ENCODE peak calls at places on chromosomes 3 and 15, in four cellular contexts. One of them, this sample, is unnamed.

GRCh38 chr3:194768586-194768985 is 82.9 kb downstream of the FAM43A start:
- DNase-seq in HCT116: no peak
- DNase-seq in HepG2: no peak
- DNase-seq in K562: no peak
- DNase-seq in this sample: no peak

GRCh38 chr3:24086597-24087369 is 141.7 kb downstream of the NR1D2 start:
- DNase-seq in HCT116: no peak
- DNase-seq in HepG2: peak; percentile 16
- DNase-seq in K562: no peak
- DNase-seq in this sample: no peak

GRCh38 chr3:195421410-195421809 is 21.4 kb downstream of the ACAP2 start:
- DNase-seq in HepG2: no peak
- DNase-seq in K562: no peak
- DNase-seq in HCT116: no peak
- DNase-seq in this sample: no peak

GRCh38 chr3:51975857-51976549 is 1.1 kb downstream of the ABHD14A start:
- DNase-seq in HCT116: no peak
- DNase-seq in HepG2: peak; percentile 50
- DNase-seq in K562: peak; percentile 65
- DNase-seq in this sample: no peak

GRCh38 chr15:40274350-40275274 is 8.3 kb downstream of the ANKRD63 start:
- DNase-seq in HepG2: peak; percentile 60
- DNase-seq in HCT116: peak; percentile 56
- DNase-seq in K562: peak; percentile 84
- DNase-seq in this sample: peak; percentile 80

GRCh38 chr3:14810795-14811661 is 7.7 kb upstream of the FGD5 start:
- DNase-seq in HepG2: no peak
- DNase-seq in HCT116: no peak
- DNase-seq in K562: no peak
- DNase-seq in this sample: no peak

GRCh38 chr3:116135462-116135861 is 309.8 kb downstream of the LSAMP start:
- DNase-seq in K562: no peak
- DNase-seq in HCT116: no peak
- DNase-seq in HepG2: no peak
- DNase-seq in this sample: no peak

GRCh38 chr3:122183893-122184590 is 574 bp downstream of the CASR start:
- DNase-seq in HepG2: no peak
- DNase-seq in K562: no peak
- DNase-seq in HCT116: no peak
- DNase-seq in this sample: no peak

GRCh38 chr3:100777271-100777670 is 68.0 kb downstream of the TFG start:
- DNase-seq in HepG2: no peak
- DNase-seq in K562: no peak
- DNase-seq in HCT116: no peak
- DNase-seq in this sample: no peak

GRCh38 chr3:180538493-180538892 is 63.5 kb upstream of the TTC14 start:
- DNase-seq in HepG2: no peak
- DNase-seq in K562: no peak
- DNase-seq in HCT116: no peak
- DNase-seq in this sample: no peak

GRCh38 chr3:161104561-161105551 is at the start of gene B3GALNT1:
- DNase-seq in HCT116: no peak
- DNase-seq in HepG2: no peak
- DNase-seq in K562: peak; percentile 12
- DNase-seq in this sample: peak; percentile 7

GRCh38 chr3:73086071-73086494 is 24.6 kb downstream of the EBLN2 start:
- DNase-seq in HepG2: peak; percentile 34
- DNase-seq in K562: peak; percentile 46
- DNase-seq in HCT116: peak; percentile 38
- DNase-seq in this sample: no peak

GRCh38 chr3:131033480-131034080 is 6.9 kb downstream of the NEK11 start:
- DNase-seq in HCT116: peak; percentile 41
- DNase-seq in K562: peak; percentile 18
- DNase-seq in HepG2: peak; percentile 43
- DNase-seq in this sample: peak; percentile 50

GRCh38 chr3:183698760-183699159 is 1.2 kb downstream of the YEATS2 start:
- DNase-seq in K562: peak; percentile 27
- DNase-seq in HepG2: no peak
- DNase-seq in HCT116: no peak
- DNase-seq in this sample: no peak

GRCh38 chr3:115187149-115187757 is 40.2 kb upstream of the ZBTB20 start:
- DNase-seq in HCT116: no peak
- DNase-seq in K562: no peak
- DNase-seq in HepG2: no peak
- DNase-seq in this sample: no peak

GRCh38 chr3:11996500-11996899 is 7.7 kb upstream of the SYN2 start:
- DNase-seq in K562: no peak
- DNase-seq in HCT116: no peak
- DNase-seq in HepG2: no peak
- DNase-seq in this sample: no peak

GRCh38 chr3:124491875-124492274 is 238.4 kb upstream of the UMPS start:
- DNase-seq in HepG2: no peak
- DNase-seq in HCT116: no peak
- DNase-seq in K562: no peak
- DNase-seq in this sample: no peak

GRCh38 chr3:124491098-124491497 is 239.2 kb upstream of the UMPS start:
- DNase-seq in HepG2: no peak
- DNase-seq in HCT116: no peak
- DNase-seq in K562: no peak
- DNase-seq in this sample: no peak

GRCh38 chr3:124496066-124496465 is 234.2 kb upstream of the UMPS start:
- DNase-seq in K562: no peak
- DNase-seq in HepG2: no peak
- DNase-seq in HCT116: no peak
- DNase-seq in this sample: no peak

GRCh38 chr3:124489506-124489905 is 240.7 kb upstream of the UMPS start:
- DNase-seq in HCT116: no peak
- DNase-seq in HepG2: no peak
- DNase-seq in K562: no peak
- DNase-seq in this sample: no peak

GRCh38 chr3:124492824-124493223 is 237.4 kb upstream of the UMPS start:
- DNase-seq in HCT116: peak; percentile 54
- DNase-seq in HepG2: peak; percentile 73
- DNase-seq in K562: peak; percentile 53
- DNase-seq in this sample: no peak
- TF ChIP-seq TCF7L2 in HCT116: no peak
- TF ChIP-seq TCF7L2 in HepG2: no peak
- TF ChIP-seq TCF7L2 in K562: no peak
- TF ChIP-seq TCF7L2 in this sample: no peak

GRCh38 chr15:81235781-81236507 is 39.3 kb downstream of the IL16 start:
- DNase-seq in K562: peak; percentile 16
- DNase-seq in HepG2: no peak
- DNase-seq in HCT116: no peak
- DNase-seq in this sample: no peak
- TF ChIP-seq TCF7L2 in K562: no peak
- TF ChIP-seq TCF7L2 in HepG2: no peak
- TF ChIP-seq TCF7L2 in HCT116: no peak
- TF ChIP-seq TCF7L2 in this sample: no peak

GRCh38 chr3:32420138-32420981 is 28.7 kb downstream of the CMTM7 start:
- DNase-seq in HepG2: peak; percentile 89
- DNase-seq in K562: no peak
- DNase-seq in HCT116: peak; percentile 97
- DNase-seq in this sample: no peak
- TF ChIP-seq TCF7L2 in HepG2: no peak
- TF ChIP-seq TCF7L2 in K562: no peak
- TF ChIP-seq TCF7L2 in HCT116: peak; percentile 77
- TF ChIP-seq TCF7L2 in this sample: peak; percentile 65

GRCh38 chr15:39139431-39140059 is 441.3 kb upstream of the THBS1 start:
- DNase-seq in K562: no peak
- DNase-seq in HCT116: no peak
- DNase-seq in HepG2: no peak
- DNase-seq in this sample: no peak

GRCh38 chr15:39144051-39144450 is 436.8 kb upstream of the THBS1 start:
- DNase-seq in HepG2: no peak
- DNase-seq in HCT116: no peak
- DNase-seq in K562: no peak
- DNase-seq in this sample: no peak

GRCh38 chr15:39142500-39142899 is 438.4 kb upstream of the THBS1 start:
- DNase-seq in HepG2: no peak
- DNase-seq in HCT116: no peak
- DNase-seq in K562: no peak
- DNase-seq in this sample: no peak

GRCh38 chr15:39135989-39136388 is 444.9 kb upstream of the THBS1 start:
- DNase-seq in K562: no peak
- DNase-seq in HepG2: no peak
- DNase-seq in HCT116: no peak
- DNase-seq in this sample: no peak

GRCh38 chr15:39140060-39140604 is 440.7 kb upstream of the THBS1 start:
- DNase-seq in K562: peak; percentile 77
- DNase-seq in HepG2: peak; percentile 67
- DNase-seq in HCT116: no peak
- DNase-seq in this sample: no peak
- TF ChIP-seq TCF7L2 in K562: no peak
- TF ChIP-seq TCF7L2 in HepG2: no peak
- TF ChIP-seq TCF7L2 in HCT116: no peak
- TF ChIP-seq TCF7L2 in this sample: no peak

DNA sequence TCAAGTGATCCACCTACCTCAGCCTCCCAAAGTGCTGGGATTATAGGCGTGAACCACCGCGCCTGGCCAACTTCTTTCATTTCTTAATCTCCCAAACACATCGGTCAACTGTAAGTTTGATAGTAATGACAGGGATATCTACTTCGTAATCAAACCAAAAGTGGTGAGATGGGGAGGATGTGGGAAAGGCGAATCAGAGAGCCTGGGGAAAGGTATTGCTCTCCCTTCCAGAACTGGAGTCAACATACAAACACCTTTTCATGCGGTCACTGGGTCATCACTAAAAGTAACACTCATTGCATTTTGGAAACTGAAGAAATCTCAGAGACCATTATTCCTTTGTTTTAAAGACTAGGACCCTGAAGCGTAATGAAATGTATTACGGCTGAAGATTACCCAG is 14.8 kb upstream of the UBE2Q2 start:
- DNase-seq in HCT116: no peak
- DNase-seq in HepG2: no peak
- DNase-seq in K562: no peak
- DNase-seq in this sample: no peak
- TF ChIP-seq TCF7L2 in HCT116: no peak
- TF ChIP-seq TCF7L2 in HepG2: no peak
- TF ChIP-seq TCF7L2 in K562: no peak
- TF ChIP-seq TCF7L2 in this sample: no peak

GRCh38 chr15:63232943-63233342 is 43.5 kb downstream of the RAB8B start:
- DNase-seq in HepG2: no peak
- DNase-seq in K562: no peak
- DNase-seq in HCT116: no peak
- DNase-seq in this sample: no peak
- TF ChIP-seq TCF7L2 in HepG2: no peak
- TF ChIP-seq TCF7L2 in K562: no peak
- TF ChIP-seq TCF7L2 in HCT116: no peak
- TF ChIP-seq TCF7L2 in this sample: no peak

DNA sequence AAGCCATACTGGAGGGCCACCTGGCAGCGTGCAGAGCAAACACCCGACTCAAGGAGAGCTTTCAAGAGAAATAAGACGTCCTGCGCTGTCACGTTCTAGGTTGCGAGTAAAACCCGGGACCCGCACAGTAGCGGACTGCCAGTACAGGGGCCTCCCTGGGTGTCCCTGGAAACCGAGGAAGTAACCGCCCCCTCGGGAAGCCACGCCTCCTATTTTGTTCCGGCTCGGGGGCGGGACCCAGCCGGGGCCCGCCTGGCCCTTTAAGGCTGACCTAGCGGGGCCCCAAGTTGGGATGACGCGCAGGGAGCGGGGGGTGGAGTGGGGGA is 218 bp upstream of the MAPKAPK3 start:
- DNase-seq in HCT116: peak; percentile 84
- DNase-seq in K562: peak; percentile 95
- DNase-seq in HepG2: peak; percentile 83
- DNase-seq in this sample: no peak
- TF ChIP-seq TCF7L2 in HCT116: no peak
- TF ChIP-seq TCF7L2 in K562: no peak
- TF ChIP-seq TCF7L2 in HepG2: no peak
- TF ChIP-seq TCF7L2 in this sample: no peak

GRCh38 chr3:128782282-128783146 is 56.5 kb downstream of the RAB7A start:
- DNase-seq in K562: no peak
- DNase-seq in HCT116: no peak
- DNase-seq in HepG2: no peak
- DNase-seq in this sample: no peak
- TF ChIP-seq TCF7L2 in K562: no peak
- TF ChIP-seq TCF7L2 in HCT116: no peak
- TF ChIP-seq TCF7L2 in HepG2: no peak
- TF ChIP-seq TCF7L2 in this sample: no peak

GRCh38 chr15:52068004-52068403 is 44.6 kb downstream of the BCL2L10 start:
- DNase-seq in HepG2: no peak
- DNase-seq in HCT116: no peak
- DNase-seq in K562: no peak
- DNase-seq in this sample: no peak
- TF ChIP-seq TCF7L2 in HepG2: no peak
- TF ChIP-seq TCF7L2 in HCT116: no peak
- TF ChIP-seq TCF7L2 in K562: no peak
- TF ChIP-seq TCF7L2 in this sample: no peak

This sample was measured in Panc1.